ENCODE peak calls at places on chromosomes 3 and 15, in ten cellular contexts. I, D, L, O, M, G, A, H, N and J are unnamed samples.

GRCh38 chr15:65249641-65250040 is 37.0 kb downstream of the PARP16 start:
- DNase-seq in G (no peak), M (no peak), A (no peak), N (no peak), I (no peak), O (no peak), D (no peak), L (no peak), H (no peak), J (no peak)

GRCh38 chr15:70879386-70879785 is 12.8 kb downstream of the THAP10 start:
- DNase-seq in D (no peak), M (no peak), L (no peak), I (no peak), A (no peak), H (no peak), N (no peak), O (no peak), G (no peak), J (no peak)

GRCh38 chr3:121998030-121998580 is 23.9 kb downstream of the ILDR1 start:
- DNase-seq in L (no peak), A (no peak), D (no peak), N (no peak), H (no peak), I (no peak), M (peak), G (no peak), O (no peak), J (no peak)

GRCh38 chr3:126934991-126935390 is 47.9 kb upstream of the PLXNA1 start:
- DNase-seq in G (no peak), H (no peak), D (no peak), O (no peak), I (peak), M (no peak), L (no peak), N (no peak), A (no peak), J (no peak)

GRCh38 chr15:100170280-100170654 is 171.5 kb downstream of the ADAMTS17 start:
- DNase-seq in D (no peak), A (no peak), G (no peak), L (no peak), H (no peak), N (no peak), M (no peak), O (no peak), I (no peak), J (no peak)

GRCh38 chr3:134594236-134594825 is 56.5 kb downstream of the KY start:
- DNase-seq in G (no peak), H (no peak), A (no peak), I (no peak), O (no peak), N (no peak), M (no peak), L (no peak), D (no peak), J (no peak)

GRCh38 chr15:79376383-79376782 is 55.8 kb upstream of the MINAR1 start:
- DNase-seq in G (no peak), L (no peak), A (no peak), D (no peak), H (no peak), I (no peak), N (no peak), O (no peak), M (no peak), J (no peak)

GRCh38 chr15:57322602-57323250 is 53.6 kb upstream of the CGNL1 start:
- DNase-seq in L (no peak), A (no peak), H (peak), I (no peak), D (no peak), M (no peak), O (no peak), N (no peak), G (no peak), J (no peak)

GRCh38 chr3:140117111-140117526 is 182.1 kb downstream of the CLSTN2 start:
- DNase-seq in L (no peak), N (no peak), I (no peak), H (peak), M (no peak), O (no peak), G (no peak), D (no peak), A (no peak), J (no peak)

GRCh38 chr3:59783468-59783988 is 733.7 kb upstream of the CFAP20DC start:
- DNase-seq in H (no peak), I (no peak), M (no peak), A (no peak), L (no peak), G (no peak), O (no peak), N (no peak), D (no peak), J (no peak)

GRCh38 chr3:38323060-38323459 is 23.5 kb upstream of the XYLB start:
- DNase-seq in M (no peak), L (no peak), G (no peak), N (no peak), D (no peak), H (no peak), O (no peak), A (no peak), I (no peak), J (no peak)

GRCh38 chr15:83063555-83063954 is 3.5 kb downstream of the BTBD1 start:
- DNase-seq in I (no peak), H (no peak), N (no peak), D (no peak), L (no peak), O (no peak), G (no peak), M (no peak), A (no peak), J (no peak)

GRCh38 chr15:81858586-81858985 is 187.2 kb downstream of the MEX3B start:
- DNase-seq in H (no peak), I (no peak), M (no peak), G (no peak), A (no peak), L (no peak), O (no peak), N (no peak), D (no peak), J (no peak)

GRCh38 chr15:62365795-62366442 is 200.8 kb upstream of the C2CD4B start:
- DNase-seq in O (no peak), A (no peak), I (no peak), M (no peak), N (no peak), H (no peak), D (no peak), G (no peak), L (no peak), J (no peak)

GRCh38 chr3:72492240-72492639 is 356.0 kb downstream of the SHQ1 start:
- DNase-seq in H (peak), I (peak), L (no peak), D (no peak), G (no peak), N (no peak), A (peak), M (peak), O (no peak), J (no peak)

GRCh38 chr3:36650271-36650671 is 114.1 kb downstream of the DCLK3 start:
- DNase-seq in H (no peak), I (no peak), G (no peak), D (no peak), L (no peak), O (no peak), M (no peak), A (no peak), N (no peak), J (no peak)

GRCh38 chr3:195889843-195890407 is 18.4 kb downstream of the TNK2 start:
- DNase-seq in D (no peak), H (no peak), M (no peak), O (no peak), G (no peak), I (no peak), N (no peak), A (no peak), L (no peak), J (no peak)

GRCh38 chr15:37038716-37039106 is 61.6 kb downstream of the MEIS2 start:
- DNase-seq in I (no peak), M (no peak), H (no peak), L (no peak), D (no peak), O (no peak), A (no peak), G (no peak), N (no peak), J (no peak)

GRCh38 chr15:50128266-50128665 is 9.2 kb upstream of the ATP8B4 start:
- DNase-seq in A (no peak), I (peak), H (no peak), G (no peak), M (no peak), N (no peak), D (no peak), L (peak), O (no peak), J (no peak)
- TF ChIP-seq CTCF in A (no peak), I (no peak), H (no peak), G (no peak), M (no peak), N (no peak), D (peak), L (peak), O (peak), J (no peak)

GRCh38 chr3:149753717-149754116 is 1.4 kb upstream of the COMMD2 start:
- DNase-seq in I (no peak), M (no peak), A (no peak), H (no peak), O (no peak), N (no peak), G (no peak), D (no peak), L (no peak), J (no peak)

GRCh38 chr3:149751551-149751950 is 738 bp downstream of the COMMD2 start:
- DNase-seq in D (no peak), G (no peak), O (no peak), L (no peak), I (no peak), H (no peak), A (no peak), M (no peak), N (no peak), J (no peak)

GRCh38 chr3:149752788-149753136 is 473 bp upstream of the COMMD2 start:
- DNase-seq in G (no peak), M (no peak), D (no peak), H (no peak), I (no peak), A (no peak), N (no peak), O (no peak), L (no peak), J (no peak)

DNA sequence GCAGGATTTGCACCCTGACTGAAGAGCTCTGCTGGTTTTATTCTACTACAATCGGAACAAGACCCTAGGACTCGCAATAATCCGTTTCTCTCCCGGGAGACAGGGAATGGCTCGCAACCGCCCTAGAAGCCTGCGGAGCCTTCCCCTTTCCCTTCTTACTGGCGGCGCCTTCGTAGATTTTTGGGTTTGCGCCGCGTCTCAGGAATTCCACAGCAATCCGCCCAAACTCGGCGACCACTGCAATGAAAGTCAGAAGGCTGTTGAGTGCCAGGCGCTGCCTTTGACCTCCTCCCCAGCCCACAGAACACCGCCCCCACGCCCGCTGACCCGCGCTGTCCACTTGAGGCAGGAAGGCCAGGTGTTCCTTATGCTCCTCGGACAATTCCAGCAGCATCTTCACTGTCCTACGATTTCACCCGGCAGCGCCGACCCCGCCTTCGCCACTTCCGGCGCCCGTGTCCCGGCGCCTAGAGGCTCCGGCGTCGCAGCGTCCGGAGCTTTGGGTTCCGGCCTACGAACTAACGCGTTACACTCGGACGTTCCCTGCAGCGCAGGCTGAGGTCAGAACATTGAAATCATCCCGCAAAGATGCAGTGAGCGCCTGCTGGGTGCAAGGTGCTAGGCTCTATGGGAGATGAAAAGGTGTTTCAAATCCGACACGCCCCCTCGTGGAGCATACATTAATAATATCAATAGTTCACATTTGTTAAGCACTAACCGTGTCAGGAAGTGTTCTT is at the start of gene COMMD2:
- DNase-seq in H (peak), G (peak), N (peak), O (peak), M (peak), L (peak), D (peak), I (peak), A (no peak), J (peak)
- TF ChIP-seq CTCF in H (peak), G (peak), N (peak), O (peak), M (peak), L (peak), D (peak), I (peak), A (no peak), J (no peak)

GRCh38 chr3:136149569-136150136 is 46.5 kb downstream of the MSL2 start:
- DNase-seq in O (no peak), I (no peak), N (no peak), A (no peak), L (no peak), H (no peak), G (no peak), M (peak), D (no peak), J (no peak)
- TF ChIP-seq CTCF in O (no peak), I (no peak), N (no peak), A (no peak), L (no peak), H (no peak), G (no peak), M (no peak), D (no peak), J (no peak)

GRCh38 chr3:171328419-171329082 is 131.7 kb downstream of the TNIK start:
- DNase-seq in G (no peak), I (no peak), L (peak), D (peak), M (no peak), O (peak), H (peak), A (no peak), N (no peak), J (no peak)
- TF ChIP-seq CTCF in G (peak), I (no peak), L (peak), D (peak), M (no peak), O (peak), H (no peak), A (no peak), N (peak), J (no peak)